ENCODE peak calls at places on chromosomes 13 and 19, in four cellular contexts. O, I, J and H are unnamed samples.

GRCh38 chr13:51534075-51534817 is 50.0 kb upstream of the WDFY2 start:
- DNase-seq in O (no peak), I (no peak), J (no peak), H (no peak)

GRCh38 chr13:97322740-97323342 is 100.7 kb downstream of the MBNL2 start:
- DNase-seq in O (no peak), I (no peak), J (no peak), H (no peak)

GRCh38 chr13:50909605-50910482 is at the start of gene RNASEH2B:
- DNase-seq in O (peak; percentile 58), I (no peak), J (peak; percentile 71), H (peak; percentile 71)

GRCh38 chr13:82878536-82878935 is 1003.7 kb downstream of the SLITRK1 start:
- DNase-seq in O (no peak), I (no peak), J (no peak), H (no peak)

GRCh38 chr13:109254271-109254670 is 532.1 kb downstream of the IRS2 start:
- DNase-seq in O (no peak), I (no peak), J (no peak), H (no peak)

GRCh38 chr19:17352608-17353280 is 15.4 kb downstream of the GTPBP3 start:
- DNase-seq in O (no peak), I (no peak), J (no peak), H (no peak)

GRCh38 chr13:41061914-41062837 is 867 bp downstream of the WBP4 start:
- DNase-seq in O (no peak), I (no peak), J (peak; percentile 52), H (peak; percentile 57)

GRCh38 chr13:26420282-26420960 is 137.1 kb upstream of the WASF3 start:
- DNase-seq in O (peak; percentile 36), I (no peak), J (no peak), H (no peak)

GRCh38 chr19:11873762-11874161 is 13.8 kb upstream of the ZNF69 start:
- DNase-seq in O (no peak), I (no peak), J (no peak), H (no peak)

GRCh38 chr19:58356236-58356970 is 3.1 kb upstream of the A1BG start:
- DNase-seq in O (no peak), I (no peak), J (no peak), H (no peak)

GRCh38 chr13:109630281-109630680 is 156.1 kb downstream of the IRS2 start:
- DNase-seq in O (no peak), I (no peak), J (no peak), H (no peak)

GRCh38 chr19:19137556-19138109 is 645 bp downstream of the TMEM161A start:
- DNase-seq in O (no peak), I (no peak), J (peak; percentile 31), H (no peak)

GRCh38 chr19:35845215-35846037 is 6.9 kb downstream of the NPHS1 start:
- DNase-seq in O (peak; percentile 37), I (no peak), J (peak; percentile 95), H (no peak)

GRCh38 chr19:22261596-22261995 is 24.6 kb upstream of the ZNF729 start:
- DNase-seq in O (no peak), I (no peak), J (no peak), H (no peak)

GRCh38 chr19:15421726-15422260 is 3.0 kb upstream of the AKAP8L start:
- DNase-seq in O (no peak), I (no peak), J (no peak), H (no peak)

GRCh38 chr13:102017248-102017647 is 384.6 kb downstream of the FGF14 start:
- DNase-seq in O (no peak), I (no peak), J (no peak), H (no peak)

GRCh38 chr13:26440111-26440510 is 117.4 kb upstream of the WASF3 start:
- DNase-seq in O (no peak), I (no peak), J (no peak), H (no peak)

GRCh38 chr13:41568990-41569387 is 111.6 kb downstream of the RGCC start:
- DNase-seq in O (no peak), I (no peak), J (no peak), H (no peak)

GRCh38 chr19:49210901-49211451 is 53.4 kb downstream of the TRPM4 start:
- DNase-seq in O (no peak), I (no peak), J (no peak), H (no peak)

GRCh38 chr13:106089251-106089940 is 446.1 kb downstream of the EFNB2 start:
- DNase-seq in O (no peak), I (no peak), J (no peak), H (no peak)

GRCh38 chr19:30441011-30441410 is 68.8 kb downstream of the ZNF536 start:
- DNase-seq in O (no peak), I (no peak), J (no peak), H (no peak)

GRCh38 chr13:50299546-50300249 is 284.5 kb downstream of the KCNRG start:
- DNase-seq in O (no peak), I (no peak), J (no peak), H (no peak)

GRCh38 chr13:40159736-40160135 is 504.3 kb downstream of the COG6 start:
- DNase-seq in O (no peak), I (no peak), J (no peak), H (no peak)

GRCh38 chr13:21518617-21519144 is 59.6 kb upstream of the ZDHHC20 start:
- DNase-seq in O (no peak), I (no peak), J (no peak), H (no peak)

GRCh38 chr19:21328402-21328801 is 808 bp downstream of the ZNF708 start:
- DNase-seq in O (peak; percentile 3), I (no peak), J (no peak), H (no peak)

GRCh38 chr13:113834496-113835200 is 29.2 kb downstream of the GAS6 start:
- DNase-seq in O (no peak), I (no peak), J (no peak), H (no peak)

GRCh38 chr13:27917121-27917947 is 2.5 kb upstream of the PDX1 start:
- DNase-seq in O (no peak), I (no peak), J (no peak), H (peak; percentile 62)

GRCh38 chr13:25291691-25292090 is 4.4 kb upstream of the MTMR6 start:
- DNase-seq in O (no peak), I (no peak), J (no peak), H (no peak)

GRCh38 chr13:44068169-44068568 is 188.5 kb downstream of the LACC1 start:
- DNase-seq in O (no peak), I (no peak), J (no peak), H (no peak)

GRCh38 chr19:15680923-15681322 is 8.0 kb downstream of the CYP4F12 start:
- DNase-seq in O (peak; percentile 79), I (no peak), J (no peak), H (no peak)

GRCh38 chr19:54392078-54392477 is 23.2 kb upstream of the TTYH1 start:
- DNase-seq in O (no peak), I (no peak), J (no peak), H (no peak)

GRCh38 chr19:1619094-1619439 is 13.8 kb upstream of the UQCR11 start:
- DNase-seq in O (no peak), I (no peak), J (no peak), H (no peak)
- TF ChIP-seq FOXK2 in O (no peak), I (no peak), J (no peak), H (no peak)

GRCh38 chr13:20359335-20359734 is 127.2 kb upstream of the GJB6 start:
- DNase-seq in O (peak; percentile 32), I (no peak), J (no peak), H (no peak)
- TF ChIP-seq FOXK2 in O (no peak), I (no peak), J (no peak), H (no peak)

GRCh38 chr13:59144700-59145099 is 1019.0 kb downstream of the DIAPH3 start:
- DNase-seq in O (no peak), I (no peak), J (no peak), H (no peak)

DNA sequence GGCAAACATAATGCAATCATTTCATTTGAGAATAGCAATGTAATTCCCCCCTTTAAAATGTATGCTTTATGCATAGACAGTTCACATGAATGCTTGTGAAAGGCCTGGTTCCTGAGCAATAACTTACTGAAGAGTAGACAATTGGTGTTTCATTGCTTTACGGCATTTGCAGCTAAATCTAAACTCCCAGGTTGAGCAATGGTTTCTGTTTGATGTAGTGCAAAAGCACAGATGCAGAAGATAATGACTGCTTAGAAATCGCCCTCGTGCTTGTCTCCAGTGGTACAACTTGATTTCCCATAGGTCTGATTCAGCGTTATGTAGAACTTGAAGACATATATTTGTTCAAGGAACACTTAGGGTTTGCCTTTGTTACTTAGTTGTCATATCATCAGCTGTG is 1018.3 kb downstream of the DIAPH3 start:
- DNase-seq in O (no peak), I (no peak), J (no peak), H (no peak)
- TF ChIP-seq FOXK2 in O (no peak), I (no peak), J (no peak), H (no peak)

GRCh38 chr19:12995596-12996541 is 594 bp downstream of the NFIX start:
- DNase-seq in O (no peak), I (no peak), J (peak; percentile 92), H (no peak)

GRCh38 chr19:12996542-12997094 is 1.3 kb downstream of the NFIX start:
- DNase-seq in O (peak; percentile 38), I (no peak), J (peak; percentile 67), H (no peak)

GRCh38 chr19:12993562-12993961 is 1.7 kb upstream of the NFIX start:
- DNase-seq in O (no peak), I (no peak), J (no peak), H (no peak)

GRCh38 chr19:12992729-12993128 is 2.5 kb upstream of the NFIX start:
- DNase-seq in O (no peak), I (no peak), J (no peak), H (no peak)

GRCh38 chr19:12994701-12995595 is at the start of gene NFIX:
- DNase-seq in O (peak; percentile 24), I (no peak), J (peak; percentile 84), H (peak; percentile 60)
- TF ChIP-seq FOXK2 in O (no peak), I (no peak), J (no peak), H (no peak)

GRCh38 chr13:45352031-45352430 is 11.0 kb upstream of the TPT1 start:
- DNase-seq in O (no peak), I (no peak), J (no peak), H (no peak)
- TF ChIP-seq FOXK2 in O (no peak), I (no peak), J (no peak), H (no peak)

GRCh38 chr19:32676186-32676894 is 692 bp downstream of the RGS9BP start:
- DNase-seq in O (no peak), I (no peak), J (no peak), H (no peak)
- TF ChIP-seq FOXK2 in O (no peak), I (no peak), J (no peak), H (no peak)

DNA sequence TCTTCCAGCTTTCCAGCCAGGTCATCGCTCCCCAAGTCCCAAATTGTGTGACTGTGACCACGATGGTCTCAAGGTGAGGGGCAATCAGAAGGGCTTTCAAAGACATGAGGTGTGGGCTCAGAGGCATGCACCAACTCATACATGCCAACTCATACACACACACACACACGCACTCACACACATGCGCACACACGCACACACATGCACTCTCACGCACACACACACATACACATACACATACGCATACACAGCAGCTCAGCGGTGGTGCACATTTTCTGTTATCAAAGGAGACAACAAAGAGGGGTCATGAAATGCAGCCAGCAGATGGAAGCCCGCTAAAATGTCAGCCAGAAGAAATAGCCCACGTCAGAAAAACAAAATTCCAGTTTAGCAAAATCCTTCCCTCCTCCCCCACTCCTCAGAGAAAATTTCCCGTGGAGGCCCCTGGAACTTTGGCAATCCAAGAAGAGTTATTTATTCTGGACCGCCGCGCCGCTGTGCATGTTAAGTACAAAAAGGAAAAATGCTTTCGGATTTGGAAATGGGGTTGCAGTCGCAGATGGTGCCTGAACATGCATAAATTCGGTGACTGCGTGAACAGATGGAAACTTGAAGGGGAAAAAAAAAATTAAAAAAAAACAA is 114.7 kb upstream of the VSTM2B start:
- DNase-seq in O (no peak), I (no peak), J (no peak), H (no peak)
- TF ChIP-seq FOXK2 in O (no peak), I (no peak), J (no peak), H (no peak)